ENCODE peak calls at places on chromosomes 4 and X, in four cellular contexts. One of them, this sample, is unnamed.

GRCh38 chr4:155878611-155879010 is 12.5 kb upstream of the ASIC5 start:
- DNase-seq in K562: no peak
- DNase-seq in GM12891: no peak
- DNase-seq in GM12878: no peak
- DNase-seq in this sample: no peak

GRCh38 chr4:152983221-152983620 is 47.1 kb downstream of the FHDC1 start:
- DNase-seq in K562: peak; percentile 35
- DNase-seq in GM12878: no peak
- DNase-seq in GM12891: no peak
- DNase-seq in this sample: no peak

GRCh38 chrX:125137521-125137920 is 182.2 kb upstream of the TEX13C start:
- DNase-seq in GM12891: no peak
- DNase-seq in K562: no peak
- DNase-seq in GM12878: no peak
- DNase-seq in this sample: no peak

GRCh38 chr4:1002131-1002630 is 9.0 kb upstream of the SLC26A1 start:
- DNase-seq in K562: no peak
- DNase-seq in GM12891: no peak
- DNase-seq in GM12878: no peak
- DNase-seq in this sample: peak; percentile 59

GRCh38 chrX:13607356-13607995 is 38.1 kb downstream of the EGFL6 start:
- DNase-seq in GM12878: no peak
- DNase-seq in GM12891: no peak
- DNase-seq in K562: no peak
- DNase-seq in this sample: no peak

GRCh38 chr4:77332696-77333270 is 175.8 kb downstream of the CCNG2 start:
- DNase-seq in GM12878: no peak
- DNase-seq in GM12891: no peak
- DNase-seq in K562: no peak
- DNase-seq in this sample: no peak

GRCh38 chr4:153806073-153806472 is 17.2 kb upstream of the SFRP2 start:
- DNase-seq in GM12891: no peak
- DNase-seq in K562: no peak
- DNase-seq in GM12878: no peak
- DNase-seq in this sample: no peak

GRCh38 chrX:17768997-17769396 is 31.7 kb downstream of the SCML1 start:
- DNase-seq in GM12891: no peak
- DNase-seq in GM12878: no peak
- DNase-seq in K562: no peak
- DNase-seq in this sample: no peak

GRCh38 chr4:154908168-154908567 is 127.1 kb downstream of the RBM46 start:
- DNase-seq in GM12878: no peak
- DNase-seq in K562: no peak
- DNase-seq in GM12891: no peak
- DNase-seq in this sample: no peak

GRCh38 chrX:107768051-107768450 is 7.5 kb downstream of the TSC22D3 start:
- DNase-seq in GM12878: no peak
- DNase-seq in GM12891: no peak
- DNase-seq in K562: no peak
- DNase-seq in this sample: no peak
- TF ChIP-seq SPI1 in GM12878: no peak
- TF ChIP-seq SPI1 in GM12891: no peak
- TF ChIP-seq SPI1 in K562: no peak
- TF ChIP-seq SPI1 in this sample: no peak

GRCh38 chrX:67613366-67613765 is 69.5 kb downstream of the AR start:
- DNase-seq in GM12878: no peak
- DNase-seq in GM12891: no peak
- DNase-seq in K562: no peak
- DNase-seq in this sample: no peak

GRCh38 chrX:67610282-67610681 is 66.5 kb downstream of the AR start:
- DNase-seq in GM12878: no peak
- DNase-seq in K562: no peak
- DNase-seq in GM12891: no peak
- DNase-seq in this sample: no peak

GRCh38 chrX:67612231-67612630 is 68.4 kb downstream of the AR start:
- DNase-seq in GM12891: no peak
- DNase-seq in K562: no peak
- DNase-seq in GM12878: no peak
- DNase-seq in this sample: no peak

GRCh38 chrX:67614414-67614813 is 70.6 kb downstream of the AR start:
- DNase-seq in K562: no peak
- DNase-seq in GM12891: no peak
- DNase-seq in GM12878: no peak
- DNase-seq in this sample: no peak

DNA sequence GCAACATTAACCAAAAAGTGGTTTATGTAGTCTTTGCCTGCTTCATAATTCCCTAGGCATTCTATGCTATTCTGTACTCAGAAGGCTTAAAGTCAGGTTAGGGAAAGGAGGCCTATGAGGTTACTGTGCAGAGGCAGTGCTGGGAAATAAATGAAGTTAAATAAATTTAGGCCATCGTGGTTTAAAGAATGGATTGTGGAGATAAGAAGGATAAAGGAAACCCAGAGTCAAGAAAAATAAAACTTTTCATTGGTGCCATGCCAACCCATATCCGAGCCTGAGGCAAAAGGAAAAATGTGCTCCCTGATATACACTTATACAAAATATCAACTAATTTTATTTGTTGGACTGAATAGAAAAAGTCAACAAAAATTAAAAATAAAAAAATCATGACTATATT is 70.2 kb downstream of the AR start:
- DNase-seq in GM12891: no peak
- DNase-seq in K562: no peak
- DNase-seq in GM12878: no peak
- DNase-seq in this sample: no peak
- TF ChIP-seq SPI1 in GM12891: no peak
- TF ChIP-seq SPI1 in K562: no peak
- TF ChIP-seq SPI1 in GM12878: no peak
- TF ChIP-seq SPI1 in this sample: no peak

GRCh38 chr4:161317000-161317399 is 846.8 kb downstream of the FSTL5 start:
- DNase-seq in GM12891: no peak
- DNase-seq in GM12878: no peak
- DNase-seq in K562: no peak
- DNase-seq in this sample: no peak

DNA sequence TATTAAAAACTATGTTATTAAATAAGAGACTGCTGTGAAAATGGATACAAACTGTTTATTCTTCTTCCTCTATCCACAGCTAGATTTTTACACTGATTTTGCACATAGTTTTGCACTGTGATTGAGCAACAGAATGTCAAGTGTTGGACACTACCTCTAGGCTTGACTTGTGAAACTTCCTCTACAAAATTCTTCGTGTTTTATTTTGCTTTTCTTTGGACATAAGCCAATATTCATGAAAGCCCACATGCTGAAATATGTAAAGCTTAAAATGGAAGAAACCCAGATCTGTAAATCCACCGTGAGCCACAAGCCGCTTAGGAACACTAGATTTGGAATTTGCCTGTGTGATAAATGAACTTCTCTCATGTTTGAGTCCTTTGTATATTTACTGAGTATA is 849.4 kb downstream of the FSTL5 start:
- DNase-seq in GM12878: no peak
- DNase-seq in GM12891: no peak
- DNase-seq in K562: no peak
- DNase-seq in this sample: peak; percentile 14
- TF ChIP-seq SPI1 in GM12878: no peak
- TF ChIP-seq SPI1 in GM12891: no peak
- TF ChIP-seq SPI1 in K562: no peak
- TF ChIP-seq SPI1 in this sample: no peak

GRCh38 chr4:7200801-7201200 is 8.5 kb downstream of the SORCS2 start:
- DNase-seq in K562: no peak
- DNase-seq in GM12878: no peak
- DNase-seq in GM12891: no peak
- DNase-seq in this sample: no peak

GRCh38 chr4:7197910-7198309 is 5.6 kb downstream of the SORCS2 start:
- DNase-seq in GM12878: no peak
- DNase-seq in GM12891: no peak
- DNase-seq in K562: no peak
- DNase-seq in this sample: no peak

GRCh38 chr4:7198440-7199128 is 6.2 kb downstream of the SORCS2 start:
- DNase-seq in GM12878: no peak
- DNase-seq in K562: no peak
- DNase-seq in GM12891: no peak
- DNase-seq in this sample: no peak

GRCh38 chr4:7199771-7200441 is 7.6 kb downstream of the SORCS2 start:
- DNase-seq in K562: no peak
- DNase-seq in GM12891: no peak
- DNase-seq in GM12878: no peak
- DNase-seq in this sample: no peak

GRCh38 chr4:7199129-7199725 is 6.9 kb downstream of the SORCS2 start:
- DNase-seq in GM12878: no peak
- DNase-seq in GM12891: no peak
- DNase-seq in K562: no peak
- DNase-seq in this sample: no peak
- TF ChIP-seq SPI1 in GM12878: no peak
- TF ChIP-seq SPI1 in GM12891: no peak
- TF ChIP-seq SPI1 in K562: no peak
- TF ChIP-seq SPI1 in this sample: no peak

GRCh38 chr4:126890383-126890782 is 742.4 kb upstream of the INTU start:
- DNase-seq in K562: no peak
- DNase-seq in GM12878: no peak
- DNase-seq in GM12891: no peak
- DNase-seq in this sample: no peak

GRCh38 chr4:126894963-126895362 is 737.8 kb upstream of the INTU start:
- DNase-seq in K562: no peak
- DNase-seq in GM12878: no peak
- DNase-seq in GM12891: no peak
- DNase-seq in this sample: no peak

GRCh38 chr4:126895988-126896570 is 736.7 kb upstream of the INTU start:
- DNase-seq in GM12891: no peak
- DNase-seq in K562: no peak
- DNase-seq in GM12878: no peak
- DNase-seq in this sample: no peak

GRCh38 chr4:126888968-126889367 is 743.8 kb upstream of the INTU start:
- DNase-seq in GM12878: no peak
- DNase-seq in GM12891: no peak
- DNase-seq in K562: no peak
- DNase-seq in this sample: no peak

GRCh38 chr4:126890994-126891393 is 741.8 kb upstream of the INTU start:
- DNase-seq in K562: no peak
- DNase-seq in GM12878: no peak
- DNase-seq in GM12891: no peak
- DNase-seq in this sample: no peak
- TF ChIP-seq SPI1 in K562: no peak
- TF ChIP-seq SPI1 in GM12878: no peak
- TF ChIP-seq SPI1 in GM12891: no peak
- TF ChIP-seq SPI1 in this sample: no peak

DNA sequence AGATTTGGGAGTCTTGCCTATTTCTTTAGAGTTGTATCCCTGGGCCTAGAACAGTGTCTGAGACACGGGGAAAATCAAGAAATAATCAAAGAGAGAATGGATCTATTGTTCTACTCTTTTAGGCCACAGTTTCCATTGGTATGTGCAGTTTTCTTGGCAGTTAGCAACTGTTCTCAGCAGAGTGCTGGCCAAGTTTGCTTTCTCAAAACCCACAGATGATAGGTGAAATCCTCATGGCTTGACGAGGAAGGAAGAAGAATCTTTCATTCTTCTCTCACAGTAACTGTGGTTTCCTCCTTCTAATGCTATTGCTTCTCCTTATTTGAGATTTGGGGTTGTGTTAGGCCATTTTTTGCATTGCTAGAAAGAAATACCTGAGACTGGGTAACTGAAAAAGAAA is 42.2 kb downstream of the AGA start:
- DNase-seq in GM12878: no peak
- DNase-seq in GM12891: no peak
- DNase-seq in K562: no peak
- DNase-seq in this sample: no peak
- TF ChIP-seq SPI1 in GM12878: no peak
- TF ChIP-seq SPI1 in GM12891: no peak
- TF ChIP-seq SPI1 in K562: no peak
- TF ChIP-seq SPI1 in this sample: no peak

GRCh38 chr4:5707366-5708133 is 809 bp downstream of the EVC2 start:
- DNase-seq in GM12878: no peak
- DNase-seq in K562: no peak
- DNase-seq in GM12891: no peak
- DNase-seq in this sample: no peak

GRCh38 chr4:5710962-5711478 is at the start of gene EVC:
- DNase-seq in K562: peak; percentile 37
- DNase-seq in GM12891: peak; percentile 44
- DNase-seq in GM12878: no peak
- DNase-seq in this sample: no peak

GRCh38 chr4:5710065-5710961 is 688 bp upstream of the EVC start:
- DNase-seq in GM12891: no peak
- DNase-seq in K562: no peak
- DNase-seq in GM12878: no peak
- DNase-seq in this sample: no peak

GRCh38 chr4:5708171-5708828 is at the start of gene EVC2:
- DNase-seq in GM12891: peak; percentile 42
- DNase-seq in K562: no peak
- DNase-seq in GM12878: no peak
- DNase-seq in this sample: no peak

DNA sequence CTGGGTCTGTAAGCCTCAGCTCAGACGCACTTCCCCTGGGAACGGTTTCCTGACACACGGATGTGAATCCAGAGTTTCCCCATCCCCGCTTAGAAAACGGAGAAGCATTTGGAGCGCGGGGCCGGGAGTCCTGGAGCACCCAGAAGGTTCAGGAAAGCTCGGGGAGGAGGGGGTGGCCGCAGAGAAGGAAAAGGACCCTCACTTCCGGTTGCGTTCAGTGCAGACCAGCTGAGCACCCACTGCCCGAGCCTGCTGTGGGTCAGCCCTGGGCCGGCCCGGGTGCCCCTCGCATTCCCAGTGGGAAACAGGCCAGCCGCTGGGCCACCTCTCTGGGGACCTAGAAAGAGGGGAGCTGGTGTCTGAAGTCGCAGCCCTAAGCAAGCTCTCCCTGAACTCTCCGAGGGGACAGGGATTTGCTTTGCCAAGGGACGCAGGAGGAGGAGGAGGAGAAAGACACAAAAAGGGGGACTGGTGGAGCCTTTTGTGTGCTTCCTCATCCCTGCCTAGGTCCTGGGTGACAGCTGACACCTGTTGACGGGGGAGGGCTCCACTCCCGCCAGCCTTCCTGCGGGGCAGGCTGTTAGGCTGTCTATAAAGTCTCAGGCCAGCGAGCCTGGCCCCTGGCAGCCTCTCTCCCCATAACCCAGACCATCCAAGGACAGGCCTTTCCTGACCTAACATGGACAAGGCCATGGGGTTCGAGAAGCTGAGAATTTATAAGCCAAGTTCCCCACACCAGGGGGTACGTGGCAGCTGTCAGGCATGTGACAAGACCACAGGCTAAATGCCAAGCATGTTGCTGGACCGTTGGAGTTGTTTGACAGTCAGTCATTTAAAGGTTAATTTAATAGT is 696 bp upstream of the EVC2 start:
- DNase-seq in GM12878: no peak
- DNase-seq in K562: no peak
- DNase-seq in GM12891: no peak
- DNase-seq in this sample: no peak
- TF ChIP-seq SPI1 in GM12878: no peak
- TF ChIP-seq SPI1 in K562: no peak
- TF ChIP-seq SPI1 in GM12891: no peak
- TF ChIP-seq SPI1 in this sample: no peak

This sample was measured in HL-60.